ENCODE peak calls at places on chromosome 4, in eight cellular contexts. W is pons; T is germinal center; N is activated CD4-positive, alpha-beta T cell treated with anti-CD3 and anti-CD28 coated beads for 1 hour; R is NCI-H82; F is NCI-H146; I is naive B cell; X is HTR-8/SVneo. Q is an unnamed sample.

GRCh38 chr4:2417765-2418651 is at the start of gene ZFYVE28:
- DNase-seq in W (no peak), T (no peak), N (no peak), R (peak; percentile 31), F (peak; percentile 36), I (no peak), X (no peak), Q (no peak)

GRCh38 chr4:79652232-79652631 is 244.2 kb upstream of the GK2 start:
- DNase-seq in W (no peak), T (no peak), N (no peak), R (no peak), F (peak; percentile 56), I (no peak), X (no peak), Q (peak; percentile 70)

GRCh38 chr4:11543710-11544109 is 115.0 kb upstream of the HS3ST1 start:
- DNase-seq in W (no peak), T (no peak), N (no peak), R (no peak), F (no peak), I (no peak), X (no peak), Q (peak; percentile 51)

GRCh38 chr4:156933633-156934258 is 37.9 kb downstream of the PDGFC start:
- DNase-seq in W (no peak), T (no peak), N (no peak), R (no peak), F (no peak), I (no peak), X (peak; percentile 14), Q (peak; percentile 84)

GRCh38 chr4:145217339-145217738 is 37.0 kb upstream of the OTUD4 start:
- DNase-seq in W (no peak), T (no peak), N (no peak), R (no peak), F (no peak), I (no peak), X (no peak), Q (no peak)

GRCh38 chr4:149465941-149466340 is 349.7 kb downstream of the IQCM start:
- DNase-seq in W (no peak), T (no peak), N (no peak), R (no peak), F (no peak), I (no peak), X (peak; percentile 7), Q (peak; percentile 72)

GRCh38 chr4:38190717-38191178 is 230.6 kb downstream of the PTTG2 start:
- DNase-seq in W (peak; percentile 72), T (no peak), N (no peak), R (no peak), F (no peak), I (no peak), X (peak; percentile 49), Q (peak; percentile 74)

GRCh38 chr4:102585329-102585728 is 84.2 kb downstream of the NFKB1 start:
- DNase-seq in W (no peak), T (no peak), N (no peak), R (no peak), F (no peak), I (no peak), X (no peak), Q (no peak)

GRCh38 chr4:6282247-6282646 is 12.6 kb downstream of the WFS1 start:
- DNase-seq in W (no peak), T (no peak), N (no peak), R (no peak), F (no peak), I (no peak), X (no peak), Q (peak; percentile 75)

GRCh38 chr4:21775703-21776102 is 172.9 kb downstream of the KCNIP4 start:
- DNase-seq in W (no peak), T (no peak), N (no peak), R (peak; percentile 66), F (no peak), I (no peak), X (no peak), Q (no peak)

GRCh38 chr4:22607382-22607781 is 85.4 kb upstream of the GBA3 start:
- DNase-seq in W (peak; percentile 21), T (peak; percentile 34), N (peak; percentile 15), R (peak; percentile 74), F (peak; percentile 15), I (peak; percentile 1), X (peak; percentile 50), Q (peak; percentile 32)

GRCh38 chr4:139773560-139774318 is 108.1 kb downstream of the MGST2 start:
- DNase-seq in W (no peak), T (no peak), N (no peak), R (peak; percentile 7), F (peak; percentile 18), I (no peak), X (no peak), Q (no peak)

GRCh38 chr4:19772581-19772980 is 479.1 kb upstream of the SLIT2 start:
- DNase-seq in W (no peak), T (no peak), N (no peak), R (no peak), F (no peak), I (no peak), X (no peak), Q (no peak)

GRCh38 chr4:141575884-141576283 is 60.5 kb upstream of the IL15 start:
- DNase-seq in W (no peak), T (no peak), N (no peak), R (no peak), F (no peak), I (no peak), X (no peak), Q (peak; percentile 7)

GRCh38 chr4:15655223-15656037 is at the start of gene FBXL5:
- DNase-seq in W (peak; percentile 82), T (peak; percentile 97), N (peak; percentile 74), R (peak; percentile 84), F (peak; percentile 87), I (peak; percentile 88), X (peak; percentile 87), Q (peak; percentile 92)

GRCh38 chr4:72111863-72112262 is 80.1 kb downstream of the NPFFR2 start:
- DNase-seq in W (no peak), T (no peak), N (no peak), R (no peak), F (no peak), I (no peak), X (no peak), Q (no peak)

GRCh38 chr4:3660086-3660927 is 105.9 kb upstream of the ADRA2C start:
- DNase-seq in W (peak; percentile 45), T (no peak), N (no peak), R (peak; percentile 44), F (peak; percentile 31), I (no peak), X (no peak), Q (no peak)

GRCh38 chr4:152536545-152537182 is 772 bp upstream of the FBXW7 start:
- DNase-seq in W (no peak), T (peak; percentile 47), N (peak; percentile 53), R (peak; percentile 71), F (peak; percentile 44), I (no peak), X (peak; percentile 25), Q (peak; percentile 47)

GRCh38 chr4:15982833-15983528 is 20.0 kb upstream of the FGFBP2 start:
- DNase-seq in W (no peak), T (no peak), N (no peak), R (no peak), F (no peak), I (no peak), X (no peak), Q (no peak)

GRCh38 chr4:10118355-10119004 is 1.9 kb upstream of the WDR1 start:
- DNase-seq in W (no peak), T (no peak), N (no peak), R (no peak), F (no peak), I (no peak), X (no peak), Q (no peak)

GRCh38 chr4:76753814-76754213 is 144.1 kb downstream of the SOWAHB start:
- DNase-seq in W (no peak), T (no peak), N (no peak), R (no peak), F (no peak), I (no peak), X (no peak), Q (peak; percentile 84)

GRCh38 chr4:95181446-95182306 is 367.1 kb downstream of the UNC5C start:
- DNase-seq in W (no peak), T (no peak), N (no peak), R (no peak), F (no peak), I (no peak), X (no peak), Q (peak; percentile 13)

GRCh38 chr4:27381806-27382205 is 521.2 kb downstream of the STIM2 start:
- DNase-seq in W (no peak), T (no peak), N (no peak), R (no peak), F (peak; percentile 68), I (no peak), X (no peak), Q (no peak)

GRCh38 chr4:149645790-149646189 is 169.9 kb downstream of the IQCM start:
- DNase-seq in W (no peak), T (no peak), N (no peak), R (peak; percentile 23), F (no peak), I (no peak), X (peak; percentile 9), Q (no peak)

GRCh38 chr4:3822230-3822947 is 56.2 kb downstream of the ADRA2C start:
- DNase-seq in W (no peak), T (no peak), N (no peak), R (peak; percentile 91), F (no peak), I (no peak), X (no peak), Q (peak; percentile 5)

GRCh38 chr4:112321768-112322684 is 24.9 kb downstream of the ALPK1 start:
- DNase-seq in W (peak; percentile 58), T (peak; percentile 66), N (peak; percentile 61), R (peak; percentile 64), F (peak; percentile 2), I (peak; percentile 59), X (peak; percentile 48), Q (peak; percentile 69)

GRCh38 chr4:114161809-114162208 is 182.4 kb upstream of the ARSJ start:
- DNase-seq in W (no peak), T (no peak), N (no peak), R (no peak), F (no peak), I (no peak), X (no peak), Q (no peak)

GRCh38 chr4:167177925-167178324 is 56.4 kb downstream of the SPOCK3 start:
- DNase-seq in W (peak; percentile 49), T (no peak), N (no peak), R (no peak), F (no peak), I (no peak), X (no peak), Q (no peak)

GRCh38 chr4:97121493-97121892 is 1021.8 kb downstream of the STPG2 start:
- DNase-seq in W (no peak), T (no peak), N (no peak), R (no peak), F (no peak), I (no peak), X (no peak), Q (no peak)

GRCh38 chr4:32958586-32958985 is 2238.4 kb downstream of the PCDH7 start:
- DNase-seq in W (no peak), T (no peak), N (no peak), R (peak; percentile 9), F (no peak), I (no peak), X (no peak), Q (no peak)

GRCh38 chr4:6063684-6064083 is 45.5 kb upstream of the C4orf50 start:
- DNase-seq in W (no peak), T (no peak), N (no peak), R (no peak), F (no peak), I (no peak), X (no peak), Q (no peak)

GRCh38 chr4:4726051-4726450 is 133.4 kb upstream of the MSX1 start:
- DNase-seq in W (no peak), T (no peak), N (no peak), R (peak; percentile 5), F (no peak), I (no peak), X (no peak), Q (peak; percentile 5)

GRCh38 chr4:114519368-114519767 is 79.2 kb upstream of the UGT8 start:
- DNase-seq in W (peak; percentile 81), T (no peak), N (no peak), R (no peak), F (no peak), I (no peak), X (no peak), Q (no peak)

GRCh38 chr4:173214661-173215060 is 46.0 kb downstream of the GALNT7 start:
- DNase-seq in W (no peak), T (no peak), N (no peak), R (peak; percentile 6), F (no peak), I (no peak), X (no peak), Q (peak; percentile 50)

Q was measured in cardiac fibroblast.